ENCODE peak calls at places on chromosome 2, in ten cellular contexts. J, U, D, P, E, Z, W, Q, H and K are unnamed samples.

GRCh38 chr2:95374451-95374915 is 28.0 kb upstream of the FAHD2A start:
- DNase-seq in Z (no peak), Q (no peak), W (no peak), D (no peak), U (no peak), E (no peak), P (peak), J (no peak), H (no peak), K (no peak)

GRCh38 chr2:79640001-79640400 is 127.2 kb downstream of the CTNNA2 start:
- DNase-seq in Q (peak), Z (no peak), J (no peak), P (no peak), U (no peak), H (no peak), E (no peak), W (no peak), D (no peak), K (no peak)

GRCh38 chr2:64405476-64406406 is 48.2 kb upstream of the LGALSL start:
- DNase-seq in H (no peak), W (no peak), E (no peak), Q (no peak), Z (no peak), P (no peak), D (no peak), J (no peak), U (peak), K (no peak)

GRCh38 chr2:237738255-237738654 is 60.3 kb upstream of the RBM44 start:
- DNase-seq in Q (no peak), E (no peak), Z (no peak), P (no peak), J (no peak), H (no peak), U (no peak), W (no peak), D (no peak), K (no peak)

GRCh38 chr2:193556766-193557470 is 1362.2 kb upstream of the TMEFF2 start:
- DNase-seq in J (no peak), D (no peak), Q (no peak), E (no peak), Z (no peak), W (no peak), P (no peak), H (no peak), U (peak), K (no peak)

GRCh38 chr2:191304939-191305875 is 60.0 kb downstream of the MYO1B start:
- DNase-seq in Q (peak), H (no peak), E (no peak), D (no peak), Z (no peak), P (no peak), J (no peak), U (peak), W (no peak), K (no peak)

GRCh38 chr2:42474765-42475454 is 18.9 kb downstream of the KCNG3 start:
- DNase-seq in J (no peak), H (no peak), U (no peak), Z (no peak), D (no peak), W (no peak), E (no peak), P (no peak), Q (no peak), K (no peak)

GRCh38 chr2:86704482-86704971 is 15.6 kb upstream of the RMND5A start:
- DNase-seq in E (no peak), Q (no peak), W (no peak), J (no peak), U (peak), D (no peak), Z (no peak), P (peak), H (no peak), K (no peak)

GRCh38 chr2:119326938-119327337 is 39.7 kb downstream of the C2orf76 start:
- DNase-seq in D (no peak), E (no peak), H (no peak), P (no peak), Q (no peak), J (no peak), Z (no peak), W (no peak), U (no peak), K (no peak)